ENCODE peak calls at places on chromosomes 1 and 21, in four cellular contexts. E is amygdala, M is ELR, P is lower leg skin. C is an unnamed sample.

GRCh38 chr1:59640851-59641250 is 173.9 kb upstream of the HOOK1 start:
- DNase-seq in E (no peak), M (no peak), P (no peak), C (no peak)

GRCh38 chr1:185284533-185285244 is 32.4 kb downstream of the IVNS1ABP start:
- DNase-seq in E (no peak), P (no peak), M (no peak), C (no peak)

GRCh38 chr1:117967472-117967871 is 37.9 kb downstream of the WDR3 start:
- DNase-seq in E (no peak), P (no peak), M (peak; percentile 47), C (no peak)

GRCh38 chr1:27356277-27356627 is 10.5 kb downstream of the MAP3K6 start:
- DNase-seq in P (no peak), E (no peak), M (no peak), C (no peak)

GRCh38 chr1:8687539-8687938 is 129.9 kb downstream of the RERE start:
- DNase-seq in M (no peak), P (no peak), E (no peak), C (no peak)

GRCh38 chr21:26555554-26555953 is 17.5 kb downstream of the CYYR1 start:
- DNase-seq in E (no peak), M (no peak), P (no peak), C (no peak)

GRCh38 chr1:199687321-199687720 is 340.2 kb upstream of the NR5A2 start:
- DNase-seq in M (peak; percentile 65), P (no peak), E (no peak), C (no peak)

GRCh38 chr1:8352471-8352845 is 34.5 kb downstream of the SLC45A1 start:
- DNase-seq in M (no peak), E (no peak), P (no peak), C (no peak)

C was measured in head of caudate nucleus.